ENCODE peak calls at places on chromosomes 7 and 10, in ten cellular contexts. W is ovary, L is endothelial cell, C is fibroblast of lung, B is activated B cell treated with CpG ODN at 0.5 μM for 24 hours, I is IMR-90, Y is AG04450, V is psoas muscle, P is fibroblast of pulmonary artery, X is right lobe of liver. D is an unnamed sample.

GRCh38 chr10:79129361-79129997 is 60.7 kb downstream of the ZMIZ1 start:
- DNase-seq in W (peak; percentile 74), L (peak; percentile 50), C (peak; percentile 75), B (no peak), I (peak; percentile 68), Y (no peak), V (no peak), P (no peak), X (no peak), D (no peak)

GRCh38 chr10:98694014-98694413 is 247.3 kb upstream of the HPS1 start:
- DNase-seq in W (no peak), L (no peak), C (no peak), B (no peak), I (no peak), Y (no peak), V (no peak), P (no peak), X (no peak), D (no peak)

GRCh38 chr10:101467286-101467770 is 113.4 kb downstream of the BTRC start:
- DNase-seq in W (no peak), L (peak; percentile 32), C (peak; percentile 74), B (no peak), I (peak; percentile 78), Y (peak; percentile 34), V (no peak), P (peak; percentile 81), X (no peak), D (no peak)

GRCh38 chr10:132107947-132108877 is 42.5 kb downstream of the JAKMIP3 start:
- DNase-seq in W (no peak), L (no peak), C (no peak), B (no peak), I (no peak), Y (no peak), V (peak; percentile 38), P (no peak), X (no peak), D (no peak)

GRCh38 chr7:158391541-158391940 is 196.1 kb downstream of the PTPRN2 start:
- DNase-seq in W (no peak), L (no peak), C (no peak), B (no peak), I (no peak), Y (no peak), V (no peak), P (no peak), X (no peak), D (no peak)

GRCh38 chr7:87148332-87148955 is 3.8 kb upstream of the DMTF1 start:
- DNase-seq in W (no peak), L (no peak), C (peak; percentile 5), B (no peak), I (peak; percentile 26), Y (no peak), V (no peak), P (peak; percentile 77), X (no peak), D (no peak)

GRCh38 chr7:7641129-7641663 is 644 bp downstream of the UMAD1 start:
- DNase-seq in W (peak; percentile 26), L (peak; percentile 18), C (no peak), B (no peak), I (peak; percentile 11), Y (no peak), V (no peak), P (peak; percentile 25), X (no peak), D (no peak)

GRCh38 chr7:123580406-123581161 is 21.0 kb upstream of the ASB15 start:
- DNase-seq in W (no peak), L (no peak), C (peak; percentile 42), B (no peak), I (peak; percentile 42), Y (no peak), V (no peak), P (peak; percentile 77), X (no peak), D (no peak)

GRCh38 chr7:45712057-45712689 is 138.0 kb downstream of the ADCY1 start:
- DNase-seq in W (no peak), L (no peak), C (no peak), B (no peak), I (no peak), Y (no peak), V (no peak), P (no peak), X (no peak), D (no peak)

GRCh38 chr7:28629216-28629848 is 217.0 kb downstream of the CREB5 start:
- DNase-seq in W (no peak), L (no peak), C (peak; percentile 45), B (no peak), I (peak; percentile 54), Y (no peak), V (peak; percentile 71), P (peak; percentile 33), X (no peak), D (no peak)

GRCh38 chr10:47031953-47032465 is 120.8 kb downstream of the PTPN20 start:
- DNase-seq in W (no peak), L (no peak), C (peak; percentile 14), B (peak; percentile 9), I (peak; percentile 41), Y (no peak), V (no peak), P (no peak), X (no peak), D (no peak)

GRCh38 chr10:6558272-6558671 is 21.8 kb downstream of the PRKCQ start:
- DNase-seq in W (no peak), L (no peak), C (no peak), B (no peak), I (no peak), Y (no peak), V (no peak), P (no peak), X (no peak), D (no peak)

GRCh38 chr7:142557971-142558582 is 191.2 kb upstream of the PRSS1 start:
- DNase-seq in W (no peak), L (peak; percentile 62), C (peak; percentile 41), B (no peak), I (peak; percentile 72), Y (no peak), V (no peak), P (peak; percentile 62), X (no peak), D (no peak)

GRCh38 chr7:42886866-42887509 is 24.9 kb downstream of the C7orf25 start:
- DNase-seq in W (no peak), L (no peak), C (no peak), B (no peak), I (no peak), Y (no peak), V (no peak), P (no peak), X (no peak), D (no peak)

GRCh38 chr7:42883950-42884349 is 27.9 kb downstream of the C7orf25 start:
- DNase-seq in W (no peak), L (no peak), C (peak; percentile 55), B (peak; percentile 25), I (peak; percentile 22), Y (no peak), V (no peak), P (peak; percentile 62), X (no peak), D (no peak)

GRCh38 chr7:42880392-42880791 is 31.5 kb downstream of the C7orf25 start:
- DNase-seq in W (no peak), L (no peak), C (no peak), B (no peak), I (no peak), Y (no peak), V (no peak), P (no peak), X (no peak), D (no peak)

GRCh38 chr7:42886129-42886528 is 25.7 kb downstream of the C7orf25 start:
- DNase-seq in W (no peak), L (no peak), C (peak; percentile 6), B (no peak), I (no peak), Y (no peak), V (no peak), P (peak; percentile 40), X (no peak), D (no peak)
- TF ChIP-seq CTCF in W (no peak), L (peak; percentile 47), C (peak; percentile 24), B (no peak), I (peak; percentile 36), Y (peak; percentile 56), V (no peak), P (peak; percentile 52), X (peak; percentile 41), D (peak; percentile 6)

GRCh38 chr7:48872548-48872947 is 51.8 kb upstream of the CDC14C start:
- DNase-seq in W (no peak), L (no peak), C (no peak), B (no peak), I (no peak), Y (no peak), V (no peak), P (no peak), X (no peak), D (no peak)

GRCh38 chr7:48876087-48876486 is 48.3 kb upstream of the CDC14C start:
- DNase-seq in W (no peak), L (no peak), C (no peak), B (no peak), I (no peak), Y (no peak), V (no peak), P (no peak), X (no peak), D (no peak)

DNA sequence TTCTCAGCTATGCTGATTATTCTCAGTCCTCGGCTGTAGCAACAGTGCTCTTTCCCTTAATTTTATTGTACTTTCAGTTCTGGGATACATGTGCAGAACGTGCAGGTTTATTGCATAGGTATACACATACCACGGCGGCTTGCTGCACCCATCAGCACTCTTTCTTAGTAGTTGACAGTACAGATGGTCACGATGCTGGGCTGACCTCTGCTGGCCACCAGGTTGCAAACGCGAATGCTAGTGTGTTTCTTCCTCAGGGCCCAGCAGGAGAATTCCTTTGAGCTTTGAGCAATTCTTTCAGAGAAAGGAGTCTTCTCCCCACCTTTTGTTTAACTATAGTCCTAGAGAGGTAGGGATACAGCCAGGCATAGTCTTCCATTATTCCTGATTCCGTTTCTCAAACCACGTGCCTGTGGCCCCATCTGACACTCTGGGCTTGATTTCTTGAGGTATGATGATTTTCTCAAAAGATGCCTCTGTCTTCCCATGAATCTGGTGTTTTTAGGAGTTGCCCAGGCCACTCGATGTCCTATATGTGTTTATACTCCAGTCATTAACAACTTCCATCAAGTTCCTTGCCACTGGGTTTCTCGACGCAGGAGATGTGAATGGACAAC is 48.9 kb upstream of the CDC14C start:
- DNase-seq in W (no peak), L (peak; percentile 50), C (peak; percentile 15), B (no peak), I (no peak), Y (no peak), V (peak; percentile 53), P (peak; percentile 14), X (peak; percentile 60), D (no peak)
- TF ChIP-seq CTCF in W (no peak), L (no peak), C (peak; percentile 29), B (no peak), I (peak; percentile 39), Y (peak; percentile 15), V (no peak), P (peak; percentile 9), X (peak; percentile 34), D (peak; percentile 30)

GRCh38 chr10:84845628-84846261 is 517.4 kb downstream of the CCSER2 start:
- DNase-seq in W (no peak), L (peak; percentile 39), C (no peak), B (no peak), I (no peak), Y (no peak), V (no peak), P (no peak), X (no peak), D (no peak)
- TF ChIP-seq CTCF in W (no peak), L (no peak), C (no peak), B (no peak), I (no peak), Y (no peak), V (no peak), P (no peak), X (peak; percentile 61), D (peak; percentile 72)

GRCh38 chr10:72567884-72568283 is 58.0 kb downstream of the MICU1 start:
- DNase-seq in W (no peak), L (peak; percentile 11), C (no peak), B (no peak), I (no peak), Y (no peak), V (no peak), P (peak; percentile 14), X (no peak), D (no peak)
- TF ChIP-seq CTCF in W (no peak), L (peak; percentile 71), C (no peak), B (no peak), I (peak; percentile 28), Y (peak; percentile 31), V (peak; percentile 25), P (peak; percentile 30), X (peak; percentile 44), D (peak; percentile 40)